ENCODE peak calls at places on chromosomes 11 and 22, in six cellular contexts. One of them, this sample, is unnamed.

GRCh38 chr22:39179841-39180335 is 27.4 kb upstream of the CBX7 start:
- DNase-seq in posterior vena cava: no peak
- DNase-seq in ureter: peak
- DNase-seq in BE2C: no peak
- DNase-seq in kidney tubule cell: no peak
- DNase-seq in CD8-positive, alpha-beta T cell: no peak
- DNase-seq in this sample: no peak

GRCh38 chr11:34263462-34264186 is 94.2 kb downstream of the ABTB2 start:
- DNase-seq in CD8-positive, alpha-beta T cell: no peak
- DNase-seq in kidney tubule cell: peak
- DNase-seq in ureter: peak
- DNase-seq in BE2C: peak
- DNase-seq in posterior vena cava: no peak
- DNase-seq in this sample: no peak

GRCh38 chr11:36191941-36192340 is 97.3 kb downstream of the COMMD9 start:
- DNase-seq in ureter: no peak
- DNase-seq in BE2C: no peak
- DNase-seq in posterior vena cava: no peak
- DNase-seq in kidney tubule cell: no peak
- DNase-seq in CD8-positive, alpha-beta T cell: no peak
- DNase-seq in this sample: no peak

GRCh38 chr11:128919192-128919591 is 23.5 kb downstream of the TP53AIP1 start:
- DNase-seq in CD8-positive, alpha-beta T cell: no peak
- DNase-seq in ureter: no peak
- DNase-seq in BE2C: no peak
- DNase-seq in posterior vena cava: no peak
- DNase-seq in kidney tubule cell: no peak
- DNase-seq in this sample: no peak

GRCh38 chr11:14232652-14233051 is 126.3 kb downstream of the RRAS2 start:
- DNase-seq in BE2C: no peak
- DNase-seq in CD8-positive, alpha-beta T cell: no peak
- DNase-seq in kidney tubule cell: no peak
- DNase-seq in ureter: no peak
- DNase-seq in posterior vena cava: no peak
- DNase-seq in this sample: no peak

GRCh38 chr22:43731986-43732385 is 80.1 kb downstream of the EFCAB6 start:
- DNase-seq in ureter: no peak
- DNase-seq in BE2C: no peak
- DNase-seq in posterior vena cava: no peak
- DNase-seq in kidney tubule cell: no peak
- DNase-seq in CD8-positive, alpha-beta T cell: no peak
- DNase-seq in this sample: no peak

GRCh38 chr11:62333768-62334167 is 3.5 kb upstream of the ASRGL1 start:
- DNase-seq in kidney tubule cell: no peak
- DNase-seq in posterior vena cava: no peak
- DNase-seq in ureter: no peak
- DNase-seq in BE2C: no peak
- DNase-seq in CD8-positive, alpha-beta T cell: no peak
- DNase-seq in this sample: no peak

GRCh38 chr11:12944889-12945288 is 64.2 kb upstream of the RASSF10 start:
- DNase-seq in CD8-positive, alpha-beta T cell: no peak
- DNase-seq in ureter: no peak
- DNase-seq in kidney tubule cell: no peak
- DNase-seq in posterior vena cava: no peak
- DNase-seq in BE2C: peak
- DNase-seq in this sample: no peak

GRCh38 chr22:21074092-21074715 is 28.5 kb downstream of the LRRC74B start:
- DNase-seq in CD8-positive, alpha-beta T cell: no peak
- DNase-seq in kidney tubule cell: peak
- DNase-seq in BE2C: no peak
- DNase-seq in posterior vena cava: peak
- DNase-seq in ureter: no peak
- DNase-seq in this sample: no peak

GRCh38 chr22:44026630-44027511 is 2.8 kb downstream of the PARVB start:
- DNase-seq in kidney tubule cell: no peak
- DNase-seq in BE2C: no peak
- DNase-seq in CD8-positive, alpha-beta T cell: peak
- DNase-seq in ureter: peak
- DNase-seq in posterior vena cava: peak
- DNase-seq in this sample: no peak

GRCh38 chr11:24925091-24925490 is 428.2 kb downstream of the LUZP2 start:
- DNase-seq in posterior vena cava: no peak
- DNase-seq in ureter: no peak
- DNase-seq in kidney tubule cell: no peak
- DNase-seq in BE2C: no peak
- DNase-seq in CD8-positive, alpha-beta T cell: no peak
- DNase-seq in this sample: no peak

GRCh38 chr22:39900306-39901227 is at the start of gene GRAP2:
- DNase-seq in kidney tubule cell: no peak
- DNase-seq in CD8-positive, alpha-beta T cell: peak
- DNase-seq in ureter: no peak
- DNase-seq in BE2C: no peak
- DNase-seq in posterior vena cava: no peak
- DNase-seq in this sample: no peak

GRCh38 chr11:77003954-77004353 is 30.2 kb upstream of the B3GNT6 start:
- DNase-seq in BE2C: no peak
- DNase-seq in kidney tubule cell: peak
- DNase-seq in CD8-positive, alpha-beta T cell: no peak
- DNase-seq in posterior vena cava: no peak
- DNase-seq in ureter: no peak
- DNase-seq in this sample: no peak

GRCh38 chr11:26849009-26849408 is 127.1 kb upstream of the SLC5A12 start:
- DNase-seq in posterior vena cava: no peak
- DNase-seq in CD8-positive, alpha-beta T cell: no peak
- DNase-seq in BE2C: peak
- DNase-seq in kidney tubule cell: peak
- DNase-seq in ureter: no peak
- DNase-seq in this sample: no peak

This sample was measured in coronary artery.